ENCODE peak calls at places on chromosomes 1 and 21, in five cellular contexts. X is HepG2, A is A549, R is GM12878, I is K562. H is an unnamed sample.

GRCh38 chr1:178916448-178917174 is 45.7 kb upstream of the ANGPTL1 start:
- DNase-seq in X (peak), A (no peak), R (no peak), I (no peak), H (no peak)

GRCh38 chr21:31554511-31555022 is 104.9 kb upstream of the SOD1 start:
- DNase-seq in X (no peak), A (no peak), R (peak), I (no peak), H (peak)

GRCh38 chr1:150887018-150887417 is at the start of gene CTXND2:
- DNase-seq in X (no peak), A (no peak), R (no peak), I (no peak), H (no peak)

GRCh38 chr1:151568626-151569088 is 28.5 kb downstream of the TUFT1 start:
- DNase-seq in X (no peak), A (no peak), R (no peak), I (no peak), H (no peak)

GRCh38 chr1:40432644-40433385 is 17.5 kb upstream of the ZFP69B start:
- DNase-seq in X (no peak), A (no peak), R (no peak), I (no peak), H (no peak)

GRCh38 chr1:1937061-1937460 is 18.0 kb upstream of the TMEM52 start:
- DNase-seq in X (no peak), A (no peak), R (no peak), I (no peak), H (no peak)

GRCh38 chr1:148160048-148160395 is 7.9 kb upstream of the NBPF11 start:
- DNase-seq in X (no peak), A (no peak), R (no peak), I (peak), H (no peak)

GRCh38 chr21:32940079-32941014 is 85.4 kb upstream of the OLIG2 start:
- DNase-seq in X (peak), A (peak), R (no peak), I (peak), H (peak)

GRCh38 chr1:216464489-216464888 is 41.2 kb upstream of the USH2A start:
- DNase-seq in X (peak), A (peak), R (no peak), I (no peak), H (no peak)

GRCh38 chr1:39435597-39435996 is 55.8 kb upstream of the BMP8A start:
- DNase-seq in X (no peak), A (no peak), R (no peak), I (no peak), H (no peak)

GRCh38 chr1:79198841-79199240 is 192.3 kb upstream of the ADGRL4 start:
- DNase-seq in X (no peak), A (no peak), R (no peak), I (no peak), H (no peak)

GRCh38 chr1:32676945-32677344 is 25.6 kb downstream of the SYNC start:
- DNase-seq in X (no peak), A (no peak), R (no peak), I (no peak), H (no peak)

GRCh38 chr1:160436975-160437374 is 36.6 kb downstream of the VANGL2 start:
- DNase-seq in X (no peak), A (no peak), R (no peak), I (no peak), H (no peak)

GRCh38 chr1:60388092-60388987 is 314.8 kb upstream of the C1orf87 start:
- DNase-seq in X (no peak), A (no peak), R (no peak), I (no peak), H (no peak)

GRCh38 chr1:215044151-215044550 is 38.4 kb upstream of the KCNK2 start:
- DNase-seq in X (no peak), A (no peak), R (no peak), I (no peak), H (no peak)

GRCh38 chr1:26288311-26288941 is 8.5 kb downstream of the SH3BGRL3 start:
- DNase-seq in X (no peak), A (no peak), R (no peak), I (peak), H (no peak)

GRCh38 chr1:19923137-19923952 is at the start of gene PLA2G2E:
- DNase-seq in X (no peak), A (no peak), R (no peak), I (no peak), H (no peak)

GRCh38 chr1:171817511-171818265 is 23.6 kb upstream of the DNM3 start:
- DNase-seq in X (peak), A (peak), R (no peak), I (no peak), H (peak)

GRCh38 chr1:232172556-232172955 is 457.4 kb downstream of the SIPA1L2 start:
- DNase-seq in X (no peak), A (no peak), R (no peak), I (no peak), H (no peak)

GRCh38 chr1:5349526-5349925 is 642.7 kb downstream of the NPHP4 start:
- DNase-seq in X (no peak), A (no peak), R (no peak), I (no peak), H (no peak)

GRCh38 chr1:89954401-89954800 is 40.5 kb upstream of the ZNF326 start:
- DNase-seq in X (no peak), A (no peak), R (no peak), I (no peak), H (no peak)

GRCh38 chr1:228955691-228956090 is 220.4 kb downstream of the RHOU start:
- DNase-seq in X (no peak), A (no peak), R (no peak), I (no peak), H (no peak)

GRCh38 chr1:151579436-151580225 is 32.2 kb upstream of the SNX27 start:
- DNase-seq in X (no peak), A (no peak), R (no peak), I (no peak), H (no peak)

GRCh38 chr1:213231795-213232231 is 180.8 kb downstream of the RPS6KC1 start:
- DNase-seq in X (no peak), A (peak), R (no peak), I (no peak), H (no peak)

GRCh38 chr1:101122452-101123166 is 97.0 kb upstream of the DPH5 start:
- DNase-seq in X (no peak), A (no peak), R (no peak), I (no peak), H (no peak)

GRCh38 chr1:164790081-164790480 is 231.1 kb downstream of the PBX1 start:
- DNase-seq in X (no peak), A (no peak), R (no peak), I (no peak), H (no peak)

GRCh38 chr1:233843523-233844204 is 60.8 kb upstream of the SLC35F3 start:
- DNase-seq in X (no peak), A (peak), R (no peak), I (no peak), H (no peak)

GRCh38 chr1:41319106-41319755 is 42.0 kb upstream of the FOXO6 start:
- DNase-seq in X (no peak), A (no peak), R (no peak), I (no peak), H (no peak)

GRCh38 chr1:209398330-209398991 is 185.1 kb upstream of the CAMK1G start:
- DNase-seq in X (no peak), A (peak), R (no peak), I (no peak), H (no peak)

GRCh38 chr1:172478485-172478884 is 34.6 kb upstream of the PIGC start:
- DNase-seq in X (no peak), A (no peak), R (no peak), I (no peak), H (no peak)

GRCh38 chr1:96978431-96978830 is 256.8 kb downstream of the PTBP2 start:
- DNase-seq in X (no peak), A (no peak), R (no peak), I (no peak), H (no peak)

GRCh38 chr21:20997633-20998455 is at the start of gene NCAM2:
- DNase-seq in X (peak), A (peak), R (no peak), I (peak), H (no peak)

GRCh38 chr1:50423670-50424000 is 392 bp upstream of the DMRTA2 start:
- DNase-seq in X (no peak), A (peak), R (no peak), I (no peak), H (no peak)

GRCh38 chr1:228332797-228333738 is 73.6 kb downstream of the TRIM11 start:
- DNase-seq in X (no peak), A (no peak), R (no peak), I (no peak), H (no peak)

GRCh38 chr1:184771190-184771691 is 16.6 kb upstream of the EDEM3 start:
- DNase-seq in X (no peak), A (no peak), R (no peak), I (peak), H (no peak)

GRCh38 chr1:227622739-227623475 is 59.6 kb downstream of the ZNF678 start:
- DNase-seq in X (no peak), A (no peak), R (no peak), I (no peak), H (no peak)

GRCh38 chr1:20871419-20871818 is 84.3 kb upstream of the HP1BP3 start:
- DNase-seq in X (no peak), A (peak), R (no peak), I (no peak), H (no peak)

GRCh38 chr21:45178072-45178608 is 103.8 kb downstream of the ADARB1 start:
- DNase-seq in X (no peak), A (no peak), R (no peak), I (no peak), H (no peak)

GRCh38 chr1:81313289-81313688 is 487.4 kb upstream of the ADGRL2 start:
- DNase-seq in X (no peak), A (no peak), R (no peak), I (no peak), H (no peak)

DNA sequence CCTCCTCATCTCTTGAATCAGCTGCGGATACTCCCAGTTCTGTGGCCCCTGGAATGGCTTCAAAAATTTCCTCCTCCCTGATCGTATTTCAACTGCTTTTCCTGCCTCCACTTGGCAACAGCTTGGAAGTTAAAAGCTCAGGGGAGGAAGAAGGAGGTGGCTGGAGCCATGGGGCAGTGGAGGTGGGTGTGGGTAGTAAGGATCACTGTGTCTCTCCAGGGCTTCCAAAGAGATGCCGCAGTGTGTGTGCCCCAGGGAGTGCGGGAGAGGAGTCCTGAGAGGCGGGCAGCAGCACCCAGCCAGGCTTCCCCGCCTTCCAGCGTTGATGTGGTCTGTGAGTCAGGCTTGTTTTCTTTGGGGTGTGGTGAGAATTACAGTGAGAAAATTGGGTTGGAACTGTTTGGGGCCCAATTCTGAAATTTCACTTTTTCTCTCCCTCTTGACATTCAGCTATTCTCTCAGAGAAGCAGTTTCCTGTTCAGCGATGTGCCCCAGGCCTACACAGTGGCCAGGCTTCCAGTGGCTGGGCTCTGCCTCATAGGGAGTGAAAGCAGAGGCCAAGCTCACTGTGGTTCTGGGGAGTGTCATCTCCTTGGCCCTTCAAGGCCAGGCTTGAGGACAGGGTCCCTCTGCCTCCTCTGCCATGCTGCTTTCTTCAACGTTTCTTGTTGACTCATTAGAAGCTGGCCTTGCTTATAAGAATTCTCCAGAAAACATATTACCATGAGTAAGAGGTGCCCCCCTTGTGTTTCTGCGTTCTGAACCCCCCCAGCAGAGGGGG is 69.0 kb downstream of the PGM1 start:
- DNase-seq in X (no peak), A (peak), R (no peak), I (no peak), H (peak)
- TF ChIP-seq REST in X (no peak), A (no peak), R (no peak), I (no peak), H (no peak)

GRCh38 chr1:183586897-183587296 is 3.4 kb downstream of the NCF2 start:
- DNase-seq in X (no peak), A (no peak), R (no peak), I (no peak), H (no peak)
- TF ChIP-seq CEBPB in X (no peak), A (no peak), R (no peak), I (no peak), H (no peak)

GRCh38 chr1:15214507-15214906 is 32.5 kb upstream of the FHAD1 start:
- DNase-seq in X (no peak), A (no peak), R (no peak), I (no peak), H (no peak)
- TF ChIP-seq REST in X (no peak), A (no peak), R (no peak), I (no peak), H (no peak)

GRCh38 chr1:54800899-54801759 is at the start of gene TTC22:
- DNase-seq in X (no peak), A (no peak), R (peak), I (peak), H (peak)
- TF ChIP-seq CEBPB in X (peak), A (no peak), R (no peak), I (peak), H (no peak)

DNA sequence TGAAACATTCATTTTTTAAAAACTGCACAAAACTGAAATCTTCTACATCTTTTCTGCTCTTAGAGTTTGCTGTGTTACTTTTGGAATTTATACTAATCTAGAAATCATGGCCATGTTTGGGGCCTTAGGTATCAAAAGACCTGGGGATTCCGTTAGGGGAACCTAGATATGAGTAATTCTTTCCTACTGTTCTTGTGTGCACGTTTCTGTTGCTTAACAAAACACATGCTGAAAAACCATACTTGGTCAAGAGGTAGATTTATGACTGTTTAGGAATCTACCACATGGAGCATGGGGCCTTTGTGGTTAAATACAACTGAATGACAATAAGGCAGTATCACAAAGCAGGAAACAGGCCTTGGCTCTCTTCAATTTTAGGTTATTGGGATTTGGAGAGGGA is 291.9 kb upstream of the USP25 start:
- DNase-seq in X (no peak), A (no peak), R (peak), I (no peak), H (no peak)
- TF ChIP-seq REST in X (no peak), A (no peak), R (no peak), I (no peak), H (no peak)

DNA sequence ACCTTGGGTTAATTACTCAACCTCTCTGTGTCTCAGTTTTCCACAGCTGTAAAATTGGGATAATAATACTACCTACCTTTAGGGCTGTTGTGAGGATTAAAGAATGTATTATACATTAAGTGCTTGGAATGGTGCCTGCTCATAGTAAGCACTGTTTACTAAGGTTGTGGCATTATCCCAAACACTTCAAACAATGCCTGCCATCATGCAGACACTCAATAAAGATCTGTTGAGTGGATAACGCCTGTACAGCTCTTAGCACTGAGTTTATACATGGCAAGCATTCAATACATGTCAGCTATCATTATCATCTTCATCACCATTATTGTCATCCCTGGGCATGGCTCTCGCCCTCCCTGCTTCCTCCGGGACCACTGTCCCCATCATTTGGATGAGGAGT is 81.2 kb upstream of the ZC3H12A start:
- DNase-seq in X (no peak), A (no peak), R (no peak), I (no peak), H (no peak)
- TF ChIP-seq CEBPB in X (no peak), A (no peak), R (no peak), I (no peak), H (no peak)

GRCh38 chr1:145692785-145693443 is 14.3 kb downstream of the PDZK1 start:
- DNase-seq in X (no peak), A (no peak), R (no peak), I (no peak), H (no peak)
- TF ChIP-seq REST in X (no peak), A (no peak), R (no peak), I (no peak), H (no peak)

DNA sequence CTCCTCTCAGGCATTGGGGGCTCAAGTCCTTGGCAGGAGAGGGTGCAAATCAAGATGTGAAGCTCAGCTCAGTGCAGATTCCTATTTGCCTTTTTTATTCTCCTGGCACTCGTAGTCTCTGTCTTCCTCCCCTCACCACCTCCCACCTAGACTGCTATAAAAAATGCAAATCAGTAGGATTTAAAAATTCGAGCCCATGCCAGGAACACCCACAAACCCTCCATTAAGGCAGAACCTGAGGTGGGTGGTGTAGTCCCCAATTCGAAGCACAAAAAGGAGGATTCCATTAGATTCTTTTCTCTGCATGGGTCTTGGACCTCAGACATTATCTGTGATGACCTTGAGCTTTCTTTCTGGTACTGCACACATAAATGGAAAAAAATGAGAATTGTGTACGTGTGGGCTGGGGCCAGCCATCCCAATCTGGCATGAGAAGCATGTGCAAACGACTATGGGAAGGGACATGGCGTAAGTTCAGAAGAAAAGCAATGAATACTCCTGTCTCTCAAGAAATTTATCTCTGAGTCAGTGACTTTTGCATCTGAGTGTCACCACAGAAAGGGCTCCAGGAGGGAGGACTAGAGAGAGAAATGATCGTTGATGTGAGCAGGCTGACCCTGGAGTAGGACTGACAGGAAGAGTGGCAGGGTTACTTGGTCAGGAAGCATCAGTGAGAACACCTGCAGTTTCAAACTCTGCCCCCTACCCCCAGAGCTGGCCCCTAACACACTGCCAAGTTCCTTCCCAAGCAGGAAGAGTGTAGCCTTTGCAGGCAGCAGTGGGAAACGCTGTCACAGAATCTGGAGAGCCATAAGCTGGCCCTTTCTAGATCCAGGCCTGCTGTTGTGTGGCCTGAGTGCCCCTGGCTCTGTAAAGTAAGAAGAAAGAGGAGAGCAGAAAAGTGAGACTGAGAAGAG is 1.7 kb downstream of the INKA2 start:
- DNase-seq in X (no peak), A (no peak), R (no peak), I (no peak), H (no peak)
- TF ChIP-seq CEBPB in X (no peak), A (no peak), R (no peak), I (no peak), H (no peak)

GRCh38 chr1:225949041-225949440 is 8.0 kb upstream of the LEFTY2 start:
- DNase-seq in X (no peak), A (no peak), R (no peak), I (peak), H (no peak)
- TF ChIP-seq REST in X (no peak), A (no peak), R (no peak), I (no peak), H (no peak)

DNA sequence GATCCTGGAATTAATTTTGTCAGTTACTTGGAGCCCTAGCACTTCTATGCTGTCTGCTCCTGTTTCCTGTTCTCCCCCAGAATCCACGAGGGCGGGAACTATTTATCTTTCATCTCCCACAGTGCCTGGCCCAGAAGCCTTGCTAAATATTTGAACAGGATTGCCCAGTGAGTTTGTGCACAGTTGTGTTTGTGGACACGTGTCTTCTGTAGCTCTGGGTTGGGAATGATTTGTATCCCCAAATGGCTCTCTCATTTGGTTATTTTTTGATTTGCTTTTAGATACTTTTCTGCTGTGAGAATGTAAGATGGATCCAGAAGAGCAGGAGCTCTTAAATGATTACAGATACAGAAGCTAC is 7.8 kb downstream of the DOP1B start:
- DNase-seq in X (peak), A (no peak), R (no peak), I (no peak), H (no peak)
- TF ChIP-seq CEBPB in X (peak), A (no peak), R (no peak), I (no peak), H (no peak)